ENCODE peak calls at places on chromosomes 6 and 20, in ten cellular contexts. D is NCI-H774, K is substantia nigra, I is activated T-cell treated with anti-CD3 and anti-CD28 coated beads for 24 hours, O is transverse colon, E is AG08396, M is neural crest cell, Z is AG10803, Y is ELF-1, N is heart right ventricle. L is an unnamed sample.

GRCh38 chr20:51457281-51457932 is 85.1 kb downstream of the NFATC2 start:
- DNase-seq in D (no peak), N (peak), I (no peak), O (no peak), Z (peak), M (no peak), Y (peak), E (peak), K (no peak), L (no peak)

GRCh38 chr6:22952076-22952475 is 382.7 kb downstream of the HDGFL1 start:
- DNase-seq in Y (no peak), E (no peak), K (no peak), I (no peak), D (no peak), N (no peak), Z (peak), M (no peak), O (no peak), L (no peak)

GRCh38 chr6:41655706-41656668 is 17.7 kb downstream of the MDFI start:
- DNase-seq in Z (no peak), I (no peak), M (no peak), N (no peak), D (no peak), K (no peak), Y (peak), O (no peak), E (no peak), L (no peak)

GRCh38 chr20:16434087-16434664 is 139.1 kb downstream of the KIF16B start:
- DNase-seq in Z (peak), O (peak), E (peak), D (no peak), N (peak), Y (peak), I (peak), K (peak), M (peak), L (peak)

GRCh38 chr20:44624743-44625271 is 26.7 kb downstream of the ADA start:
- DNase-seq in Y (no peak), O (no peak), Z (no peak), K (no peak), M (no peak), D (no peak), N (no peak), E (no peak), I (no peak), L (no peak)

GRCh38 chr6:5507056-5507722 is 245.9 kb downstream of the FARS2 start:
- DNase-seq in E (no peak), D (no peak), N (no peak), Y (no peak), M (no peak), Z (no peak), K (no peak), O (no peak), I (no peak), L (peak)

GRCh38 chr6:87808005-87808757 is 106.1 kb upstream of the AKIRIN2 start:
- DNase-seq in O (no peak), N (no peak), Y (no peak), E (peak), D (peak), M (no peak), I (no peak), Z (peak), K (no peak), L (no peak)

GRCh38 chr6:170116643-170117042 is 174.2 kb downstream of the DLL1 start:
- DNase-seq in M (no peak), N (no peak), I (no peak), Y (peak), Z (no peak), O (no peak), D (no peak), E (no peak), K (no peak), L (no peak)

GRCh38 chr6:52503344-52503747 is 73.5 kb downstream of the TRAM2 start:
- DNase-seq in M (no peak), D (peak), O (no peak), E (no peak), Z (no peak), I (no peak), Y (peak), N (peak), K (no peak), L (no peak)

GRCh38 chr6:105066233-105066632 is 109.3 kb downstream of the LIN28B start:
- DNase-seq in D (no peak), I (no peak), E (no peak), N (no peak), Y (no peak), O (no peak), M (no peak), Z (no peak), K (no peak), L (no peak)

GRCh38 chr6:73362358-73362757 is at the start of gene KHDC3L:
- DNase-seq in D (no peak), M (no peak), Z (no peak), I (no peak), Y (peak), O (no peak), E (no peak), N (no peak), K (no peak), L (no peak)

GRCh38 chr20:57258055-57258454 is 8.4 kb downstream of the BMP7 start:
- DNase-seq in I (no peak), N (no peak), D (no peak), K (peak), E (no peak), O (no peak), Y (peak), M (no peak), Z (no peak), L (no peak)

GRCh38 chr6:100948381-100949133 is 67.4 kb upstream of the ASCC3 start:
- DNase-seq in I (no peak), O (no peak), K (no peak), Z (peak), D (no peak), N (no peak), E (no peak), Y (peak), M (no peak), L (no peak)

GRCh38 chr20:50743087-50743486 is 11.7 kb downstream of the PARD6B start:
- DNase-seq in O (no peak), M (no peak), Y (no peak), D (no peak), I (no peak), N (no peak), Z (no peak), E (no peak), K (no peak), L (no peak)

GRCh38 chr6:37566209-37566859 is 66.6 kb upstream of the CCDC167 start:
- DNase-seq in I (peak), Z (no peak), M (peak), D (peak), Y (peak), N (peak), E (peak), K (peak), O (peak), L (no peak)

GRCh38 chr20:11585752-11586352 is 331.8 kb upstream of the BTBD3 start:
- DNase-seq in K (no peak), Z (peak), E (no peak), O (no peak), D (peak), M (no peak), I (no peak), N (no peak), Y (no peak), L (no peak)

GRCh38 chr6:149140137-149140909 is 177.2 kb upstream of the TAB2 start:
- DNase-seq in O (no peak), E (no peak), M (no peak), D (no peak), N (no peak), Y (peak), I (peak), K (no peak), Z (no peak), L (peak)

GRCh38 chr6:169099411-169100202 is 154.0 kb downstream of the THBS2 start:
- DNase-seq in Y (peak), K (no peak), O (no peak), M (no peak), D (no peak), N (no peak), E (no peak), I (no peak), Z (peak), L (no peak)

GRCh38 chr6:144500886-144501285 is 215.8 kb downstream of the UTRN start:
- DNase-seq in Y (no peak), N (no peak), M (no peak), K (no peak), I (no peak), E (no peak), D (no peak), O (no peak), Z (no peak), L (no peak)

GRCh38 chr6:43308990-43309477 is 408 bp upstream of the CRIP3 start:
- DNase-seq in M (no peak), K (no peak), N (no peak), I (no peak), E (no peak), Y (no peak), Z (no peak), D (no peak), O (no peak), L (no peak)

GRCh38 chr20:5908981-5909380 is 41.4 kb downstream of the TRMT6 start:
- DNase-seq in K (no peak), O (no peak), N (no peak), Y (no peak), M (no peak), I (no peak), D (no peak), E (no peak), Z (no peak), L (no peak)

GRCh38 chr6:148021715-148022114 is 320.9 kb upstream of the SASH1 start:
- DNase-seq in D (no peak), I (no peak), Y (peak), M (no peak), N (no peak), O (peak), Z (no peak), E (no peak), K (no peak), L (no peak)

GRCh38 chr6:106163446-106163965 is 77.4 kb downstream of the PRDM1 start:
- DNase-seq in O (peak), M (no peak), I (peak), K (no peak), N (no peak), D (no peak), E (peak), Z (peak), Y (peak), L (peak)

GRCh38 chr20:4162766-4163165 is 147.4 kb upstream of the RNF24 start:
- DNase-seq in Z (no peak), I (no peak), O (no peak), K (no peak), D (no peak), E (no peak), M (no peak), Y (no peak), N (no peak), L (no peak)

GRCh38 chr20:36144336-36144735 is 10.2 kb upstream of the EPB41L1 start:
- DNase-seq in Z (no peak), O (no peak), N (no peak), Y (no peak), E (no peak), D (no peak), K (no peak), M (no peak), I (no peak), L (no peak)

GRCh38 chr6:40349566-40350192 is 237.5 kb downstream of the LRFN2 start:
- DNase-seq in I (no peak), Y (no peak), K (no peak), O (no peak), D (no peak), Z (no peak), M (no peak), E (no peak), N (no peak), L (no peak)

GRCh38 chr6:169954977-169955376 is 203.6 kb downstream of the ERMARD start:
- DNase-seq in Y (no peak), M (no peak), O (no peak), D (no peak), I (no peak), E (no peak), K (no peak), N (no peak), Z (no peak), L (no peak)

GRCh38 chr6:112117554-112117953 is 30.2 kb downstream of the FAM229B start:
- DNase-seq in N (no peak), D (no peak), I (no peak), Z (peak), M (no peak), E (peak), O (no peak), K (no peak), Y (no peak), L (no peak)

GRCh38 chr20:157154-157553 is at the start of gene DEFB127:
- DNase-seq in E (no peak), N (no peak), K (no peak), D (no peak), I (no peak), Y (no peak), M (no peak), O (no peak), Z (no peak), L (no peak)

L was measured in GM12878.